ENCODE peak calls at places on chromosome 5, in eight cellular contexts. U, L, J, W, C, S, H and X are unnamed samples.

GRCh38 chr5:175894805-175895204 is 23.4 kb downstream of the CPLX2 start:
- DNase-seq in U (no peak), L (no peak), J (no peak), W (no peak), C (no peak), S (no peak), H (no peak), X (no peak)

GRCh38 chr5:103086547-103086946 is 33.4 kb downstream of the GIN1 start:
- DNase-seq in U (no peak), L (no peak), J (no peak), W (no peak), C (no peak), S (no peak), H (no peak), X (no peak)

GRCh38 chr5:72925336-72926010 is 30.4 kb upstream of the FCHO2 start:
- DNase-seq in U (no peak), L (no peak), J (no peak), W (no peak), C (no peak), S (no peak), H (no peak), X (no peak)

GRCh38 chr5:121503111-121503840 is 348.4 kb upstream of the FTMT start:
- DNase-seq in U (peak; percentile 18), L (peak; percentile 54), J (peak; percentile 13), W (no peak), C (peak; percentile 8), S (peak; percentile 57), H (peak; percentile 79), X (peak; percentile 31)

GRCh38 chr5:88674262-88675158 is 208.5 kb downstream of the MEF2C start:
- DNase-seq in U (no peak), L (no peak), J (no peak), W (no peak), C (peak; percentile 91), S (no peak), H (peak; percentile 89), X (no peak)

GRCh38 chr5:176724472-176724871 is 77.2 kb downstream of the TSPAN17 start:
- DNase-seq in U (no peak), L (no peak), J (no peak), W (no peak), C (no peak), S (no peak), H (peak; percentile 71), X (no peak)

GRCh38 chr5:142740903-142741302 is 29.3 kb upstream of the ARHGAP26 start:
- DNase-seq in U (no peak), L (no peak), J (no peak), W (no peak), C (no peak), S (no peak), H (no peak), X (no peak)

GRCh38 chr5:62077823-62078550 is 228.0 kb upstream of the KIF2A start:
- DNase-seq in U (no peak), L (no peak), J (no peak), W (no peak), C (no peak), S (no peak), H (peak; percentile 68), X (no peak)

GRCh38 chr5:154211611-154212390 is 21.3 kb downstream of the GALNT10 start:
- DNase-seq in U (no peak), L (no peak), J (no peak), W (no peak), C (no peak), S (no peak), H (no peak), X (no peak)

GRCh38 chr5:6746244-6746643 is 33.0 kb downstream of the TENT4A start:
- DNase-seq in U (no peak), L (no peak), J (no peak), W (no peak), C (no peak), S (no peak), H (no peak), X (no peak)

GRCh38 chr5:34547300-34548085 is 108.6 kb upstream of the RAI14 start:
- DNase-seq in U (no peak), L (no peak), J (no peak), W (no peak), C (no peak), S (no peak), H (no peak), X (no peak)

GRCh38 chr5:180872419-180872818 is 11.3 kb upstream of the ZFP62 start:
- DNase-seq in U (no peak), L (no peak), J (no peak), W (no peak), C (no peak), S (no peak), H (no peak), X (no peak)

GRCh38 chr5:140794594-140795258 is at the start of gene PCDHA2:
- DNase-seq in U (no peak), L (no peak), J (no peak), W (peak; percentile 13), C (no peak), S (no peak), H (peak; percentile 63), X (no peak)

GRCh38 chr5:10328323-10328722 is 20.6 kb upstream of the CMBL start:
- DNase-seq in U (no peak), L (no peak), J (no peak), W (no peak), C (no peak), S (no peak), H (no peak), X (no peak)

GRCh38 chr5:143066556-143067281 is 296.5 kb downstream of the ARHGAP26 start:
- DNase-seq in U (no peak), L (no peak), J (no peak), W (no peak), C (peak; percentile 63), S (no peak), H (no peak), X (no peak)

GRCh38 chr5:57338068-57338848 is 144.4 kb downstream of the ACTBL2 start:
- DNase-seq in U (peak; percentile 15), L (no peak), J (peak; percentile 71), W (peak; percentile 25), C (peak; percentile 46), S (no peak), H (peak; percentile 60), X (peak; percentile 53)
- TF ChIP-seq CTCF in U (peak; percentile 36), L (no peak), J (peak; percentile 67), W (peak; percentile 54), C (peak; percentile 79), S (no peak), H (peak; percentile 81), X (peak; percentile 61)

GRCh38 chr5:54756301-54756700 is 229.1 kb downstream of the ESM1 start:
- DNase-seq in U (no peak), L (no peak), J (no peak), W (no peak), C (no peak), S (no peak), H (no peak), X (no peak)

GRCh38 chr5:54754420-54754819 is 231.0 kb downstream of the ESM1 start:
- DNase-seq in U (no peak), L (no peak), J (no peak), W (no peak), C (no peak), S (no peak), H (no peak), X (no peak)

GRCh38 chr5:54753034-54753433 is 232.4 kb downstream of the ESM1 start:
- DNase-seq in U (no peak), L (no peak), J (no peak), W (no peak), C (peak; percentile 57), S (no peak), H (no peak), X (no peak)

GRCh38 chr5:54754878-54755277 is 230.5 kb downstream of the ESM1 start:
- DNase-seq in U (no peak), L (no peak), J (no peak), W (no peak), C (peak; percentile 53), S (no peak), H (no peak), X (no peak)

DNA sequence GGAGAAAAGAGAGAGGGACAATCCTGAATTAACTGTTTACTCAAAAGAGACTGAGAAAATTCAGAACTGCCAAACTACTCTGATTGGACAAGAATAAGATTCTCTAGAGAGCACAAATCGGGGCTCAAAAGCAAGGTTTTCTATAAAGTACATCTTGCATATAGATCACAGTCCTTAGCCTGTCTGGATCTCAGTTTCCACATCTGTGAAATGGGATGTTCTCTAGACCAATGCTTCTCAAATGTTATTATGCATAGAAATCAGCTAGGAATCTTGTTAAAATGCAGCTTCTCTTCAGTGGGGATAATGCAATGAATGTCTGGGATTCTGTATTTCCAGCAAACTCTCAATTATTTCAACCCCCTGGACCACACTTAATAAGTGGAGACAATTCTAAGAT is 231.6 kb downstream of the ESM1 start:
- DNase-seq in U (no peak), L (no peak), J (no peak), W (no peak), C (no peak), S (no peak), H (no peak), X (no peak)
- H3K4me3 ChIP-seq in U (no peak overlapping the region), L (no peak overlapping the region), J (no peak overlapping the region), W (no peak overlapping the region), C (no peak overlapping the region), S (no peak overlapping the region), H (no peak overlapping the region), X (no peak overlapping the region)

GRCh38 chr5:95864456-95864855 is 41.9 kb upstream of the GLRX start:
- DNase-seq in U (no peak), L (no peak), J (no peak), W (no peak), C (no peak), S (no peak), H (no peak), X (no peak)

GRCh38 chr5:95862636-95863382 is 40.3 kb upstream of the GLRX start:
- DNase-seq in U (no peak), L (no peak), J (peak; percentile 96), W (no peak), C (no peak), S (no peak), H (no peak), X (no peak)

GRCh38 chr5:95861221-95861857 is 38.8 kb upstream of the GLRX start:
- DNase-seq in U (peak; percentile 52), L (peak; percentile 92), J (peak; percentile 96), W (peak; percentile 78), C (peak; percentile 20), S (peak; percentile 88), H (no peak), X (no peak)

GRCh38 chr5:95863383-95863757 is 40.8 kb upstream of the GLRX start:
- DNase-seq in U (no peak), L (peak; percentile 84), J (peak; percentile 69), W (no peak), C (no peak), S (no peak), H (no peak), X (no peak)

GRCh38 chr5:95861858-95862561 is 39.5 kb upstream of the GLRX start:
- DNase-seq in U (no peak), L (no peak), J (no peak), W (no peak), C (no peak), S (no peak), H (no peak), X (no peak)
- TF ChIP-seq CTCF in U (no peak), L (no peak), J (no peak), W (no peak), C (no peak), S (no peak), H (peak; percentile 59), X (no peak)

DNA sequence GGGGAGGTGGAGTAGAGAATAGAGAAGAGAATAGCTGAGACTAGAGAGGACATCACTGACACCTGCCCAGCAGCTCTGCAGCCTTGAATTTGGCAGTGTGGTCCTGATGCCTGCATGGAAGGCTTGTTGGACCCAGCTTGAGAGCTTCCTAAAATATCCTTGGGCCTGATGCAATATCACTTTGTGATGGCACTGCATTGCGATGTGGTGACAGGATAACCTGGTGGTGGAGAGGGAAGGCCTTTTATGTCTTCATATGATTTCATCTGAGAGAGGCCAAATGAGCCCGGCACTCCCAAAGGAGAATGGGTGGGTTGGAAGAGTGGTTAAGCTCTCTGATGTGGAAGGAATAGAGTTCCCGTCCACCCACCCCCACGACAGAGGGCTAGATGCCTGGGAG is 99.6 kb upstream of the SSBP2 start:
- DNase-seq in U (no peak), L (peak; percentile 22), J (no peak), W (no peak), C (peak; percentile 15), S (no peak), H (no peak), X (no peak)
- H3K4me3 ChIP-seq in U (no peak overlapping the region), L (no peak overlapping the region), J (no peak overlapping the region), W (no peak overlapping the region), C (peak overlapping the region; percentile 82), S (peak overlapping the region; percentile 46), H (no peak overlapping the region), X (no peak overlapping the region)